ENCODE peak calls at places on chromosomes 1 and 21, in four cellular contexts. L is nephron progenitor cell; I is NK-92 treated with Interleukin-12 subunit alpha and Interleukin-12 subunit beta, amount 100 ng/mL, for 24 hours; P is psoas muscle. C is an unnamed sample.

GRCh38 chr1:62198781-62199125 is 4.1 kb downstream of the L1TD1 start:
- DNase-seq in L (peak), I (no peak), P (no peak), C (peak)

GRCh38 chr1:214587165-214587564 is 15.8 kb upstream of the CENPF start:
- DNase-seq in L (no peak), I (no peak), P (no peak), C (peak)

GRCh38 chr1:10814954-10815862 is 18.8 kb upstream of the CASZ1 start:
- DNase-seq in L (no peak), I (no peak), P (no peak), C (no peak)

GRCh38 chr1:1116701-1117468 is 996 bp upstream of the C1orf159 start:
- DNase-seq in L (peak), I (no peak), P (no peak), C (peak)

GRCh38 chr1:223143760-223144248 is 756 bp upstream of the TLR5 start:
- DNase-seq in L (no peak), I (no peak), P (no peak), C (peak)

GRCh38 chr1:111570781-111571181 is 48.8 kb upstream of the RAP1A start:
- DNase-seq in L (peak), I (no peak), P (no peak), C (peak)

GRCh38 chr1:17792421-17792820 is 37.3 kb downstream of the ACTL8 start:
- DNase-seq in L (no peak), I (no peak), P (no peak), C (no peak)

GRCh38 chr1:192860478-192861185 is 51.8 kb downstream of the RGS2 start:
- DNase-seq in L (no peak), I (no peak), P (no peak), C (no peak)

GRCh38 chr1:96236156-96236739 is 485.3 kb upstream of the PTBP2 start:
- DNase-seq in L (peak), I (no peak), P (no peak), C (peak)

GRCh38 chr1:31923905-31924304 is 14.3 kb downstream of the PTP4A2 start:
- DNase-seq in L (no peak), I (no peak), P (no peak), C (no peak)

GRCh38 chr1:234643850-234644134 is 33.8 kb upstream of the IRF2BP2 start:
- DNase-seq in L (no peak), I (no peak), P (no peak), C (no peak)

GRCh38 chr21:26433386-26433785 is 139.7 kb downstream of the CYYR1 start:
- DNase-seq in L (no peak), I (no peak), P (no peak), C (no peak)

GRCh38 chr1:2085080-2085479 is 34.9 kb downstream of the PRKCZ start:
- DNase-seq in L (no peak), I (no peak), P (no peak), C (no peak)

GRCh38 chr1:41891403-41891896 is 27.3 kb downstream of the HIVEP3 start:
- DNase-seq in L (no peak), I (peak), P (no peak), C (peak)

GRCh38 chr1:3084154-3084553 is 15.2 kb downstream of the PRDM16 start:
- DNase-seq in L (no peak), I (no peak), P (no peak), C (peak)

GRCh38 chr1:34009340-34009975 is 145.6 kb downstream of the HMGB4 start:
- DNase-seq in L (no peak), I (no peak), P (no peak), C (peak)

GRCh38 chr1:56551691-56552090 is 27.7 kb downstream of the PLPP3 start:
- DNase-seq in L (no peak), I (no peak), P (no peak), C (no peak)

GRCh38 chr1:199667079-199667478 is 360.4 kb upstream of the NR5A2 start:
- DNase-seq in L (no peak), I (no peak), P (no peak), C (no peak)

GRCh38 chr1:244864253-244865027 is at the start of gene HNRNPU:
- DNase-seq in L (peak), I (peak), P (peak), C (peak)

GRCh38 chr1:16927711-16928485 is 6.2 kb downstream of the CROCC start:
- DNase-seq in L (no peak), I (no peak), P (no peak), C (no peak)

GRCh38 chr1:150619576-150620509 is 9.6 kb downstream of the ENSA start:
- DNase-seq in L (no peak), I (no peak), P (no peak), C (peak)

GRCh38 chr1:100557606-100557953 is 19.6 kb downstream of the GPR88 start:
- DNase-seq in L (no peak), I (no peak), P (no peak), C (no peak)